ENCODE peak calls at places on chromosome 3, in four cellular contexts. Z, T, N and U are unnamed samples.

GRCh38 chr3:155418426-155418825 is 124.9 kb upstream of the STRIT1 start:
- DNase-seq in N (no peak), Z (no peak), T (no peak), U (no peak)

GRCh38 chr3:8491750-8492149 is 9.9 kb upstream of the LMCD1 start:
- DNase-seq in T (no peak), Z (no peak), N (no peak), U (no peak)

GRCh38 chr3:22886394-22886793 is 316.7 kb upstream of the UBE2E2 start:
- DNase-seq in Z (no peak), N (no peak), T (no peak), U (no peak)

GRCh38 chr3:197750863-197751737 is 1.4 kb downstream of the FYTTD1 start:
- DNase-seq in N (no peak), T (no peak), Z (no peak), U (no peak)

GRCh38 chr3:124560406-124561215 is 169.6 kb upstream of the UMPS start:
- DNase-seq in N (no peak), T (no peak), Z (no peak), U (no peak)

GRCh38 chr3:28791713-28792255 is 443.2 kb upstream of the AZI2 start:
- DNase-seq in T (no peak), N (no peak), Z (no peak), U (no peak)

GRCh38 chr3:19931180-19931692 is 2.8 kb downstream of the EFHB start:
- DNase-seq in N (peak), Z (no peak), T (no peak), U (no peak)

GRCh38 chr3:76565496-76566210 is 474.2 kb upstream of the ROBO2 start:
- DNase-seq in T (no peak), N (no peak), Z (no peak), U (no peak)

GRCh38 chr3:123949606-123950005 is 11.4 kb downstream of the CCDC14 start:
- DNase-seq in Z (no peak), T (no peak), N (no peak), U (no peak)

GRCh38 chr3:57983734-57984518 is 24.3 kb upstream of the FLNB start:
- DNase-seq in T (peak), Z (no peak), N (peak), U (no peak)

GRCh38 chr3:40593351-40593750 is 68.6 kb downstream of the ZNF621 start:
- DNase-seq in T (no peak), Z (no peak), N (no peak), U (no peak)

GRCh38 chr3:112074616-112075497 is 11.3 kb upstream of the C3orf52 start:
- DNase-seq in N (no peak), T (peak), Z (no peak), U (no peak)

GRCh38 chr3:196039359-196039758 is 42.5 kb downstream of the TFRC start:
- DNase-seq in T (no peak), Z (no peak), N (no peak), U (no peak)

GRCh38 chr3:196216081-196216564 is at the start of gene SLC51A:
- DNase-seq in T (no peak), N (no peak), Z (no peak), U (peak)

GRCh38 chr3:196932600-196932999 is 9.7 kb downstream of the NCBP2 start:
- DNase-seq in T (no peak), Z (no peak), N (no peak), U (no peak)

GRCh38 chr3:33749546-33750215 is 31.6 kb upstream of the CLASP2 start:
- DNase-seq in N (no peak), T (no peak), Z (no peak), U (no peak)

GRCh38 chr3:48215466-48215865 is 7.8 kb upstream of the CAMP start:
- DNase-seq in T (no peak), N (no peak), Z (no peak), U (no peak)

GRCh38 chr3:171967137-171967783 is 72.1 kb upstream of the FNDC3B start:
- DNase-seq in Z (no peak), N (no peak), T (peak), U (no peak)

GRCh38 chr3:67386446-67386845 is 268.0 kb downstream of the SUCLG2 start:
- DNase-seq in Z (no peak), N (no peak), T (no peak), U (no peak)

GRCh38 chr3:71461749-71462483 is 121.6 kb downstream of the FOXP1 start:
- DNase-seq in T (no peak), Z (no peak), N (no peak), U (no peak)

GRCh38 chr3:112136959-112137693 is 4.1 kb upstream of the GCSAM start:
- DNase-seq in N (no peak), T (peak), Z (no peak), U (peak)

GRCh38 chr3:70738310-70738681 is 425.9 kb upstream of the MDFIC2 start:
- DNase-seq in T (no peak), N (no peak), Z (no peak), U (no peak)

GRCh38 chr3:13047296-13048165 is 25.7 kb downstream of the IQSEC1 start:
- DNase-seq in N (no peak), T (no peak), Z (no peak), U (no peak)

GRCh38 chr3:195524171-195524896 is 18.8 kb downstream of the PPP1R2 start:
- DNase-seq in Z (no peak), N (no peak), T (no peak), U (no peak)

GRCh38 chr3:127228866-127229265 is 35.9 kb downstream of the PRR23E start:
- DNase-seq in T (no peak), Z (no peak), N (peak), U (no peak)

DNA sequence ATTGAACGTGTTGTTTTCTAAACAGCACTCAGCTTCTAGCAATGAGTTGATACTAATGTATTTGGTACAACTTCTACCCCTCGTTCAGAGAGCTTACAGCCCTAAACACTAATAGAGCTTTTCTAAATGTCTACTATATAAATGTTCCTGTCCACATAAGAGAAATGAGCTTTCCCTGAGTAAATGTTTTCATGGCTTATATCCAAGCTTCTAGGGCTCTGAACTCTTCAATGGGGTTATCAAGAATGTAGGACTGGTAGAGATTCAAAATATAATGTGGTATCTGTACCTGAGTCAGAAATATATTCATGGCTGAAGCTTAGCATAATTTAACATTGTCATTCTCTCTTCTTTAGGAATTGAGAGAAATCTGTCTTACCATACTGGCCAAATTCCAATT is 73.4 kb downstream of the SERPINI1 start:
- DNase-seq in N (no peak), Z (no peak), T (no peak), U (no peak)
- TF ChIP-seq TCF7 in N (no peak), Z (no peak), T (no peak), U (no peak)

GRCh38 chr3:140584549-140584948 is 93.3 kb upstream of the TRIM42 start:
- DNase-seq in N (no peak), T (no peak), Z (no peak), U (no peak)
- TF ChIP-seq TCF7 in N (no peak), T (no peak), Z (no peak), U (no peak)

GRCh38 chr3:78823859-78824258 is 943.9 kb downstream of the ROBO1 start:
- DNase-seq in T (peak), N (no peak), Z (no peak), U (no peak)
- TF ChIP-seq TCF7 in T (no peak), N (no peak), Z (no peak), U (no peak)

DNA sequence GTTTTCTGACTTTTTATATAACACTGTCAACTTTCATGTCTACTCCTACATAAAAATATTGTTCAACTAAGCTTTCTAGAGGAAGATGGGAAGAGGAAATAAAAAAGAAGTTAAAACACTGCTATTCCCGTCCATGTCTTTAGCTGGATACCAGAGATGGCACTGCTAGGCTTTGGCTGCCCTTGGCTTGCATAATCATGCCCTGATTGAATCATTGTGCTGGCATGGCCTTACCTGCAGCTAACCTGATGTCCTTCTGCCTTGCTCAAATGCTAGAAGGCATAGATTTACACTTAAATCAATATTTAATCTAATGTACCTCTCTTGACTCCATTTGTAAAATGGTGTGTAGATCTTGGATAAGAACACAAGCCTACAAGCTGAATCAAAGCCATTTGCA is 539.7 kb upstream of the IL12A start:
- DNase-seq in T (no peak), N (no peak), Z (no peak), U (no peak)
- TF ChIP-seq TCF7 in T (no peak), N (no peak), Z (no peak), U (no peak)

GRCh38 chr3:188411750-188412149 is 257.8 kb downstream of the LPP start:
- DNase-seq in Z (no peak), N (no peak), T (no peak), U (no peak)

GRCh38 chr3:188403404-188403803 is 249.4 kb downstream of the LPP start:
- DNase-seq in T (no peak), N (no peak), Z (no peak), U (no peak)

GRCh38 chr3:188404124-188404523 is 250.2 kb downstream of the LPP start:
- DNase-seq in T (no peak), N (no peak), Z (no peak), U (no peak)

GRCh38 chr3:188404701-188405100 is 250.7 kb downstream of the LPP start:
- DNase-seq in N (no peak), Z (no peak), T (no peak), U (no peak)

GRCh38 chr3:188407158-188407880 is 253.4 kb downstream of the LPP start:
- DNase-seq in T (no peak), N (no peak), Z (no peak), U (no peak)
- TF ChIP-seq TCF7 in T (no peak), N (no peak), Z (no peak), U (no peak)

DNA sequence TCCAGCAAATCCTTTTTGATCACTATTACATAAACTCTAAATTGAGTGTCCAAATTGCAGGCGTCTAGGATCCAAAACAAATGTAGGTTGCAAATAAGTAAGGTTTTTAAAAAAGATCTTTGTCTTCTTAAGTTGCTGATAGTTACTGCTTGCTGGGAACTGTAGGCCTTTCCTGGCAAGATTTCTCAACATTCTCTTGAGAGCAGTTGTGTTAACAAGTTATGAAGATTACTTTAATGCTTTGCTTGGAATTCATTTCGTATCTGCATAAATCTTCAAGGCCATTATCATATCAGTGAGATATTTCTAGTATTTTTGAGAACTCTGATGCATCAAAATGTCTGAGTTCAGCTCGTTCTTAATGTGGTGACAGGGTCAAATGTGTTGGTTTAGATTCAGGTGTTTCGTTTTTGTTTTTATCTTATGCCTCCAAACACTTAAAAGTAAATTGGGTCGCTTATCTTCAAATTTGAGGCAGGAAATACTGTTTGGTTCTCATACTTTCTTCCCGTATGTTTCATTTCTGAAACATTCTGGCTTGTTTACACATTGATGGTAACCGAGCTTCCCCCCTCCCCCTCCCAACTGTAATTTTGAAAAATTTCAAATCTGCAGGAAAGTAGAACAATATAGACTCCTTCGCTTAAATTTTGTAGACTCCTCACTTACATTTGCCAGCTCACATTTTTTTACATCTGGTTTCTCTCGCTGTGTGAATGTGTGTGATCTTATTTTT is 64.7 kb downstream of the CMTM8 start:
- DNase-seq in T (no peak), N (no peak), Z (no peak), U (no peak)
- TF ChIP-seq TCF7 in T (no peak), N (no peak), Z (no peak), U (no peak)